ENCODE peak calls at places on chromosomes 12 and 14, in seven cellular contexts. H, J, R, S, L, U and O are unnamed samples.

GRCh38 chr12:57235012-57235727 is 5.7 kb downstream of the SHMT2 start:
- DNase-seq in S (peak; percentile 34), L (no peak), U (peak; percentile 78), R (no peak), J (no peak), H (no peak), O (peak; percentile 74)

GRCh38 chr14:83611906-83612305 is 1918.0 kb upstream of the FLRT2 start:
- DNase-seq in U (no peak), S (no peak), J (no peak), L (no peak), R (no peak), H (no peak), O (no peak)

GRCh38 chr12:22626429-22626828 is 1.5 kb downstream of the ETNK1 start:
- DNase-seq in R (no peak), J (no peak), S (peak; percentile 62), H (no peak), L (peak; percentile 3), U (peak; percentile 29), O (peak; percentile 21)

GRCh38 chr12:93785262-93786010 is 108.3 kb downstream of the CRADD start:
- DNase-seq in L (peak; percentile 96), U (peak; percentile 95), H (no peak), S (peak; percentile 97), J (no peak), R (no peak), O (peak; percentile 96)

GRCh38 chr14:101948666-101949205 is 15.6 kb upstream of the DYNC1H1 start:
- DNase-seq in U (no peak), R (peak; percentile 41), S (no peak), L (no peak), J (no peak), H (no peak), O (no peak)

GRCh38 chr12:108400060-108400459 is 60.9 kb upstream of the CMKLR1 start:
- DNase-seq in L (no peak), R (no peak), J (no peak), U (no peak), H (no peak), S (no peak), O (no peak)

GRCh38 chr12:34294137-34294536 is 271.8 kb downstream of the ALG10 start:
- DNase-seq in U (no peak), S (no peak), R (no peak), H (peak; percentile 1), J (no peak), L (no peak), O (no peak)

GRCh38 chr12:116673713-116674112 is 64.2 kb downstream of the SPRING1 start:
- DNase-seq in R (no peak), U (no peak), S (no peak), L (no peak), J (no peak), H (no peak), O (peak; percentile 75)

GRCh38 chr14:83473846-83474245 is 1940.2 kb upstream of the SEL1L start:
- DNase-seq in S (peak; percentile 69), H (no peak), J (no peak), U (peak; percentile 35), R (no peak), L (no peak), O (no peak)

GRCh38 chr12:130868412-130868811 is 3.5 kb upstream of the RAN start:
- DNase-seq in H (no peak), U (no peak), J (no peak), R (no peak), L (no peak), S (no peak), O (no peak)

GRCh38 chr12:113994051-113994450 is 27.9 kb upstream of the RBM19 start:
- DNase-seq in U (no peak), H (no peak), R (no peak), S (no peak), L (no peak), J (no peak), O (no peak)

GRCh38 chr14:91892918-91893527 is 25.7 kb upstream of the TC2N start:
- DNase-seq in H (no peak), U (no peak), R (no peak), L (no peak), S (no peak), J (peak; percentile 72), O (peak; percentile 61)

GRCh38 chr14:91354979-91355685 is 62.5 kb downstream of the CCDC88C start:
- DNase-seq in U (no peak), S (no peak), J (no peak), R (no peak), L (no peak), H (no peak), O (no peak)

GRCh38 chr12:120039711-120040110 is 50.7 kb downstream of the BICDL1 start:
- DNase-seq in L (no peak), S (no peak), H (no peak), R (no peak), J (no peak), U (no peak), O (peak; percentile 18)

GRCh38 chr12:14399871-14400270 is 34.4 kb downstream of the ATF7IP start:
- DNase-seq in J (no peak), U (peak; percentile 52), R (no peak), L (peak; percentile 31), S (peak; percentile 81), H (no peak), O (peak; percentile 46)

GRCh38 chr12:8603858-8604257 is 8.8 kb downstream of the AICDA start:
- DNase-seq in U (no peak), R (no peak), H (no peak), J (no peak), L (no peak), S (no peak), O (peak; percentile 59)

GRCh38 chr12:4141344-4142270 is 132.0 kb upstream of the CCND2 start:
- DNase-seq in L (no peak), S (no peak), U (no peak), J (no peak), H (no peak), R (no peak), O (no peak)

GRCh38 chr14:99885649-99885958 is 92.4 kb downstream of the EML1 start:
- DNase-seq in R (no peak), L (no peak), U (no peak), S (no peak), J (peak; percentile 20), H (no peak), O (no peak)

GRCh38 chr12:93784339-93785086 is 107.3 kb downstream of the CRADD start:
- DNase-seq in J (no peak), L (peak; percentile 83), S (peak; percentile 94), U (peak; percentile 70), R (peak; percentile 16), H (no peak), O (peak; percentile 54)

GRCh38 chr14:50874842-50875241 is 3.0 kb downstream of the ABHD12B start:
- DNase-seq in J (no peak), U (no peak), S (no peak), L (no peak), H (no peak), R (no peak), O (no peak)